ENCODE peak calls at places on chromosome 14, in nine cellular contexts. I, U, R, B, H, Y, N, F and C are unnamed samples.

GRCh38 chr14:21275261-21275858 is 4.5 kb upstream of the RPGRIP1 start:
- DNase-seq in I (no peak), U (no peak), H (no peak), Y (peak; percentile 47), R (no peak), B (no peak), N (no peak), F (no peak), C (no peak)

GRCh38 chr14:96660667-96661066 is 136.5 kb upstream of the VRK1 start:
- DNase-seq in B (peak; percentile 30), R (no peak), I (no peak), F (no peak), N (no peak), Y (no peak), H (no peak), U (no peak), C (no peak)

GRCh38 chr14:23364164-23364571 is 804 bp downstream of the EFS start:
- DNase-seq in U (no peak), I (no peak), R (no peak), B (no peak), H (no peak), F (no peak), N (no peak), Y (peak; percentile 58), C (peak; percentile 77)

GRCh38 chr14:97408937-97409860 is 612.0 kb downstream of the VRK1 start:
- DNase-seq in B (peak; percentile 92), U (no peak), Y (no peak), I (no peak), F (no peak), N (no peak), R (no peak), H (no peak), C (no peak)

GRCh38 chr14:75781096-75781495 is 120.0 kb downstream of the TTLL5 start:
- DNase-seq in B (no peak), N (no peak), U (no peak), Y (no peak), R (no peak), F (no peak), I (no peak), H (no peak), C (no peak)

GRCh38 chr14:101357559-101358319 is 203.6 kb upstream of the DIO3 start:
- DNase-seq in Y (no peak), H (no peak), B (no peak), N (no peak), U (no peak), R (no peak), F (no peak), I (no peak), C (no peak)

GRCh38 chr14:89915114-89915878 is 39.2 kb downstream of the EFCAB11 start:
- DNase-seq in F (no peak), H (peak; percentile 36), U (peak; percentile 77), N (peak; percentile 70), B (peak; percentile 72), Y (peak; percentile 35), I (no peak), R (peak; percentile 43), C (peak; percentile 72)

GRCh38 chr14:99687284-99688209 is 3.4 kb downstream of the CYP46A1 start:
- DNase-seq in B (peak; percentile 23), Y (peak; percentile 38), F (no peak), U (no peak), I (no peak), R (no peak), H (peak; percentile 26), N (no peak), C (no peak)

GRCh38 chr14:94717808-94718207 is 52.1 kb downstream of the GSC start:
- DNase-seq in R (no peak), I (no peak), N (no peak), U (peak; percentile 24), Y (no peak), H (no peak), F (no peak), B (no peak), C (no peak)
- TF ChIP-seq CTCF in R (no peak), I (no peak), N (no peak), U (peak; percentile 17), Y (no peak), H (no peak), F (no peak), B (no peak), C (no peak)

DNA sequence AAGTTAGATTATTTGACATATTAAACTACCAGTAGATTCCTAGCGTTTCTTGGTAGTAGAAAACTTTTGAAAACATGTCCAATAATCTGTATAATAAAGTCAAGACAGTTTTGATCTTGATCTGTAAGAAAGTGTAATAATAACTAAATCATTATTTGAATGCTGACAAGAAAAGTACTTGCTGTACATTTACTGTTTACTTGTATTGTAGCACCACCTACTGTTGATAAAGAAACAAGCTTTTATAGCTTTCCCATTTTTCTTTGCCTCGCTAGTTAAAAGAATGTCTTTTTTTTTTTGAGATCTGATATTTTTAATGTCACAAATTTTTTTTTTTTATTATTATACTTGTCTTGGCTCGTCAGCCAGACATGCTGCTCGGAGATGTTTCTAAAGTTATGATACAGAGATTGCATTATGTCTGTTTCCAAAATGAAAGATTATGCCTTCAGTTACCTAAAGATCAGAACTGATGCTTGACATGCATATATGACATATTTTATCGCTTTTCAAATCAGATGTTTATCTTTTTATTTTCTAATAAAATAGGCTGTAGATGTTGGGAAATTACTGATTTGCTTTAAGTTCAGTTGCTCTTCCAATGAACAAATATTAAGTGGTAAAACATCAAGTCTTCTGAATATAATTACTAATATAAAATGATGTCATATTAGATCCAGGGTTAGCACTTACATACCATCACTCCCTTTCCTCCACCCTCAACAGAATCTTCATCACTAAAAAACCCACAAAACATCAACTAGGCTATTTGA is 140.5 kb downstream of the AKAP6 start:
- DNase-seq in Y (no peak), H (no peak), U (peak; percentile 67), I (no peak), F (no peak), B (peak; percentile 34), N (peak; percentile 42), R (no peak), C (no peak)
- TF ChIP-seq CTCF in Y (peak; percentile 17), H (peak; percentile 70), U (peak; percentile 56), I (no peak), F (peak; percentile 7), B (peak; percentile 34), N (peak; percentile 21), R (peak; percentile 24), C (peak; percentile 31)

DNA sequence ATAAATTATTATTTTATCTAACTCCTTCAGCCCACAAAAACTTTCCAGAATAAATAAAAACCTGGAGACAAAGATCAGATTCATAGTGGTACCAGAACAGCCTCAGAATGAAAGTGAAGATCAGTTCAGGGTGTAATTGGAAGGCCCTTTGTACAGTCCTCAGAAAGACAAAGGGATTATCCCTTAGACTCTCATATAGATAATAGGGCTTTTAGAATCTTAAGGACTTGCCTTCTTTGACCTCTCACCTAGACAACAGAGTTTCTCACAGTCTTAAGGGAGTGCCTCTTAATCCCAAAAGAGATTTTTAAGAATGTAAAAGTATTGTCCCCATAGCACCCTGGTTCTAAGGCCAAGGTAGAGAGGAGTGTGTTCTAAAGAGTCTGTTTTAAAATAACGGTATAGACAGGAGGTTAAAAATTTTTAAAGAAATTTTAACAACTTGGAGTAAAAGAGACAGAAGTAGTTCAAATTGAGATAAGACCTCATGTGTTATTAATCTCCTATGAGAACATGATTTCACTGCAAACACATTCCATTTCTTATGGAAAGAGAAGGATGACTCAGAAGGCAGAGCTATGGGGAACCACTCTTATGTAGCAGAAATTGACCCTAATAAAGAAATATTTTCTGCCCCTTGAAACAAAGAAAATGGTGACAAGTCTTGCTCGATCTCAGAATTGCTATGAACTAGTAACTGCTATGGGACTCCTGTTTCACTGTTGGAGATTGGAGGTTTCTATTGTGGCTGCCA is 24.2 kb upstream of the NOVA1 start:
- DNase-seq in H (no peak), U (peak; percentile 77), B (no peak), R (no peak), F (no peak), I (no peak), N (no peak), Y (no peak), C (no peak)
- TF ChIP-seq CTCF in H (no peak), U (no peak), B (no peak), R (no peak), F (no peak), I (no peak), N (no peak), Y (no peak), C (no peak)

DNA sequence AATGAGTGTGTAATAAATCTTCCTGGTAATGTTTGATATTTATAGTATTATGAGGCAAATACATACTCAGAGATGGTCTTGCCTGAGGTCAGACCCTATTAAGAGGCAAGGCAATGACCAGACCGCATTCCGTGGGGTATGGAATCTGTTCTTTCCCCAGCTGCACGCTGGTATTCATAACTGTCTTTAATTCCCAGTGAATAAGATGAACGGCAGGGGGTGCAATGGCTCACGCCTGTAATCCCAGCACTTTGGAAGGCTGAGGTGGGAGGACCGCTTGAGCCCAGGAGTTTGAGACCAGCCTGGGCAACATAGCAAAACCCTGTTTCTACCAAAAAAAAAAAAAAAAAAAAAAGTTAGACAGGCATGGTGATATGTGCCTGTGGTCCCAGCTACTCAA is 44.6 kb downstream of the ERO1A start:
- DNase-seq in R (no peak), I (no peak), N (no peak), H (no peak), Y (peak; percentile 26), U (peak; percentile 2), F (no peak), B (no peak), C (no peak)
- TF ChIP-seq CTCF in R (no peak), I (no peak), N (no peak), H (no peak), Y (no peak), U (no peak), F (no peak), B (no peak), C (no peak)